ENCODE peak calls at places on chromosomes 11 and 22, in five cellular contexts. R is Caco-2; K is cardiac muscle cell; N is CD4-positive, alpha-beta T cell; J is heart right ventricle. W is an unnamed sample. For H3K9me3, the result is how much of the 10 kb centered on the place peaks cover.

GRCh38 chr11:109752212-109752825 is 330.3 kb downstream of the C11orf87 start:
- DNase-seq in R (no peak), K (peak), N (no peak), J (no peak), W (no peak)

GRCh38 chr11:134036484-134037092 is 32.3 kb upstream of the JAM3 start:
- DNase-seq in R (no peak), K (no peak), N (no peak), J (no peak), W (no peak)

GRCh38 chr11:101011881-101012280 is 117.7 kb downstream of the PGR start:
- DNase-seq in R (no peak), K (no peak), N (no peak), J (no peak), W (no peak)

GRCh38 chr22:25364736-25365241 is 145.3 kb downstream of the CRYBB2 start:
- DNase-seq in R (no peak), K (no peak), N (no peak), J (no peak), W (peak)

GRCh38 chr11:502288-503178 is 4.5 kb downstream of the RNH1 start:
- DNase-seq in R (no peak), K (no peak), N (no peak), J (no peak), W (no peak)

GRCh38 chr22:44848296-44848741 is 95.9 kb downstream of the ARHGAP8 start:
- DNase-seq in R (no peak), K (peak), N (no peak), J (no peak), W (no peak)

GRCh38 chr11:85815186-85815911 is 4.4 kb upstream of the SYTL2 start:
- DNase-seq in R (no peak), K (no peak), N (no peak), J (no peak), W (no peak)

GRCh38 chr11:69311767-69312385 is 17.9 kb downstream of the MYEOV start:
- DNase-seq in R (peak), K (peak), N (peak), J (no peak), W (peak)

GRCh38 chr11:83156150-83156995 is 558 bp upstream of the PCF11 start:
- DNase-seq in R (peak), K (peak), N (peak), J (peak), W (peak)

GRCh38 chr11:134330611-134331564 is 900 bp upstream of the GLB1L2 start:
- DNase-seq in R (no peak), K (no peak), N (no peak), J (no peak), W (peak)

GRCh38 chr22:37570661-37570976 is 9.3 kb downstream of the LGALS2 start:
- DNase-seq in R (no peak), K (no peak), N (no peak), J (no peak), W (no peak)

GRCh38 chr22:22527312-22527711 is 7.2 kb upstream of the ZNF280A start:
- DNase-seq in R (no peak), K (no peak), N (no peak), J (no peak), W (no peak)

GRCh38 chr11:67409261-67409666 is 5.4 kb downstream of the TBC1D10C start:
- DNase-seq in R (no peak), K (no peak), N (peak), J (no peak), W (peak)

GRCh38 chr11:44213148-44213547 is 96.8 kb downstream of the ALX4 start:
- DNase-seq in R (no peak), K (no peak), N (no peak), J (no peak), W (no peak)

GRCh38 chr11:117509543-117509942 is 181.9 kb downstream of the CEP164 start:
- DNase-seq in R (no peak), K (no peak), N (no peak), J (no peak), W (no peak)

GRCh38 chr11:44266056-44266780 is 43.7 kb downstream of the ALX4 start:
- DNase-seq in R (peak), K (no peak), N (no peak), J (no peak), W (no peak)

GRCh38 chr11:130876100-130876499 is 40.2 kb downstream of the SNX19 start:
- DNase-seq in R (no peak), K (no peak), N (no peak), J (no peak), W (no peak)

GRCh38 chr22:42856179-42856864 is 751 bp downstream of the ARFGAP3 start:
- DNase-seq in R (peak), K (peak), N (peak), J (peak), W (peak)

GRCh38 chr22:35620624-35621245 is 3.6 kb upstream of the MB start:
- DNase-seq in R (no peak), K (peak), N (no peak), J (no peak), W (no peak)

GRCh38 chr11:26765323-26765722 is 43.5 kb upstream of the SLC5A12 start:
- DNase-seq in R (no peak), K (peak), N (no peak), J (no peak), W (no peak)

GRCh38 chr11:114439229-114440120 is at the start of gene REXO2:
- DNase-seq in R (peak), K (peak), N (peak), J (peak), W (peak)

GRCh38 chr11:10327254-10327653 is 22.4 kb downstream of the ADM start:
- DNase-seq in R (no peak), K (peak), N (no peak), J (no peak), W (no peak)

GRCh38 chr22:41405588-41405987 is 23.8 kb downstream of the TEF start:
- DNase-seq in R (no peak), K (no peak), N (no peak), J (no peak), W (no peak)

GRCh38 chr22:37014835-37015586 is 4.2 kb downstream of the TST start:
- DNase-seq in R (no peak), K (no peak), N (no peak), J (no peak), W (peak)

GRCh38 chr22:27613099-27614089 is 188.2 kb downstream of the MN1 start:
- DNase-seq in R (no peak), K (no peak), N (no peak), J (no peak), W (no peak)

GRCh38 chr11:24531528-24531927 is 34.7 kb downstream of the LUZP2 start:
- DNase-seq in R (no peak), K (no peak), N (no peak), J (no peak), W (no peak)

GRCh38 chr11:41316726-41317125 is 142.7 kb downstream of the LRRC4C start:
- DNase-seq in R (no peak), K (no peak), N (no peak), J (no peak), W (no peak)

GRCh38 chr22:23893446-23893956 is 682 bp upstream of the MIF start:
- DNase-seq in R (no peak), K (no peak), N (no peak), J (no peak), W (no peak)

GRCh38 chr11:60978546-60979380 is 7.3 kb downstream of the CD6 start:
- DNase-seq in R (peak), K (peak), N (no peak), J (no peak), W (peak)

GRCh38 chr11:94583213-94583884 is 16.2 kb downstream of the PIWIL4 start:
- DNase-seq in R (no peak), K (no peak), N (no peak), J (no peak), W (no peak)

GRCh38 chr11:129946965-129947364 is 51.6 kb upstream of the NFRKB start:
- DNase-seq in R (no peak), K (no peak), N (no peak), J (no peak), W (no peak)

GRCh38 chr11:119673389-119674336 is 55.3 kb downstream of the NECTIN1 start:
- DNase-seq in R (no peak), K (no peak), N (no peak), J (no peak), W (no peak)

GRCh38 chr11:83687787-83688186 is 401.6 kb upstream of the CCDC90B start:
- DNase-seq in R (no peak), K (no peak), N (no peak), J (no peak), W (no peak)

GRCh38 chr11:99376463-99376862 is 355.7 kb downstream of the CNTN5 start:
- DNase-seq in R (no peak), K (no peak), N (no peak), J (no peak), W (no peak)

GRCh38 chr22:24845036-24845918 is 39.3 kb downstream of the SGSM1 start:
- DNase-seq in R (no peak), K (peak), N (no peak), J (no peak), W (no peak)

GRCh38 chr11:131888230-131888826 is 517.9 kb downstream of the NTM start:
- DNase-seq in R (no peak), K (peak), N (no peak), J (no peak), W (no peak)

GRCh38 chr11:132332521-132332920 is 962.1 kb downstream of the NTM start:
- DNase-seq in R (no peak), K (no peak), N (no peak), J (no peak), W (no peak)

GRCh38 chr11:118002541-118003019 is 16.4 kb downstream of the IL10RA start:
- DNase-seq in R (peak), K (peak), N (no peak), J (no peak), W (peak)

GRCh38 chr11:34897171-34897870 is 18.9 kb downstream of the APIP start:
- DNase-seq in R (no peak), K (no peak), N (no peak), J (no peak), W (no peak)

GRCh38 chr11:34899633-34900016 is 16.6 kb downstream of the APIP start:
- DNase-seq in R (no peak), K (peak), N (no peak), J (no peak), W (no peak)

DNA sequence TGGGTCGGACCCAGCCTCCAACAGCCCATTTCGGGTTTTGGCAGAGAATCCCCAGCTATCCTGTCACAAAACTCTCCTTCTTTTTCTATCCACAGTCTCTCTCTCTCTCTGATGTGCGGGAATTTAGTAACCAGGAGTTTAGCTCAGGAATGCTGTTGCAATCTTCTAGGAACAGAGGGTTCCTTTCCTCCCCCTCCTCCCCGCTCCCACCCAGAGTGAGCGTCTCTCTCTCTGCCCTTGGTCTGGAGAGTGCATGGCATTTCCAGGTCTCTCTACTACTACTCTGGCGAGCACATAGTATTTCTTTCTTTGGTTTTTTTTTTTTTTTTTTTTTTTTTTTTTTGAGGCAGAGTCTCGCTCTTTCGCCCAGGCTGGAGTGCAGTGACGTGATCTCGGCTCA is 17.7 kb downstream of the APIP start:
- DNase-seq in R (no peak), K (no peak), N (no peak), J (no peak), W (no peak)
- H3K9me3 ChIP-seq in R (under half), K (under half), N (under half), J (under half), W (under half)

DNA sequence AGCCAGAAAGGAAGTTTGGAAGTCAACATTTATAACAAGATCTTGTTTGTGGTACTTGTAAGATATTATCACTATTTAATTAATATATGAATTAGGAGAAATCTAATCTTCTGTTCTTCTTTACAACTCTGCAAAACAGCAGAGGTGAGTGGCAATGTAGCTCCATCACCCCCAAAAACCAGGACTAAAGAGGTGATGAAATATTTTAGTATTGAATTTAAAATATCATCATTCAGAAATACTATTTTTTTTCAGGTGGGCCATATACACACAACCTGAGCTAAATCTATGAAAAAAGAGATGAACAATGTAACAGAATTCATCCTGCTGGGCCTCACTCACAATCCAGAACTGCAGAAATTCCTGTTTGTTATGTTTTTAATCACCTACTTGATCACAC is at the start of gene OR4C45:
- DNase-seq in R (no peak), K (no peak), N (no peak), J (no peak), W (no peak)
- H3K9me3 ChIP-seq in R (under half), K (under half), N (under half), J (under half), W (under half)

GRCh38 chr11:102435688-102436087 is 16.9 kb downstream of the TMEM123 start:
- DNase-seq in R (no peak), K (no peak), N (no peak), J (no peak), W (no peak)
- H3K9me3 ChIP-seq in R (under half), K (under half), N (under half), J (under half), W (under half)

DNA sequence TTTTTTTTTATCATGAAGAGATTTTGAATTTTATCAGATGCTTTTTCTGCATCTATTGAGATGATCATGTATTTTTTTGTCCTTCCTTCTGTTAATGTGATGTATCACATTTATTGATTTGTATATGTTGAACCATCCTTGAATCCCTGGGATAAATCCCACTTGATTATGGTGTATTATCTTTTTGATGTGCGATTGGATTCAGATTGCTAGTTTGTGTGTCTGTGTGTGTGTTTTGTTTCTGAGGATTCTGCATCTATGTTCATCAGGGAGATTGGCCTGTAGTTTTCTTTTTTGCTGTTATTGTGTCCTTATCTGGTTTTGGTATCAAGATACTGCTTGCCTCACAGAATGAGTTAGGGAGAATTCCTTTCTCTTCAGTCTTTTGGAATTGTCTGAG is 52.6 kb downstream of the KCNQ1OT1 start:
- DNase-seq in R (no peak), K (no peak), N (no peak), J (no peak), W (no peak)
- H3K9me3 ChIP-seq in R (half or more), K (under half), N (half or more), J (under half), W (under half)

DNA sequence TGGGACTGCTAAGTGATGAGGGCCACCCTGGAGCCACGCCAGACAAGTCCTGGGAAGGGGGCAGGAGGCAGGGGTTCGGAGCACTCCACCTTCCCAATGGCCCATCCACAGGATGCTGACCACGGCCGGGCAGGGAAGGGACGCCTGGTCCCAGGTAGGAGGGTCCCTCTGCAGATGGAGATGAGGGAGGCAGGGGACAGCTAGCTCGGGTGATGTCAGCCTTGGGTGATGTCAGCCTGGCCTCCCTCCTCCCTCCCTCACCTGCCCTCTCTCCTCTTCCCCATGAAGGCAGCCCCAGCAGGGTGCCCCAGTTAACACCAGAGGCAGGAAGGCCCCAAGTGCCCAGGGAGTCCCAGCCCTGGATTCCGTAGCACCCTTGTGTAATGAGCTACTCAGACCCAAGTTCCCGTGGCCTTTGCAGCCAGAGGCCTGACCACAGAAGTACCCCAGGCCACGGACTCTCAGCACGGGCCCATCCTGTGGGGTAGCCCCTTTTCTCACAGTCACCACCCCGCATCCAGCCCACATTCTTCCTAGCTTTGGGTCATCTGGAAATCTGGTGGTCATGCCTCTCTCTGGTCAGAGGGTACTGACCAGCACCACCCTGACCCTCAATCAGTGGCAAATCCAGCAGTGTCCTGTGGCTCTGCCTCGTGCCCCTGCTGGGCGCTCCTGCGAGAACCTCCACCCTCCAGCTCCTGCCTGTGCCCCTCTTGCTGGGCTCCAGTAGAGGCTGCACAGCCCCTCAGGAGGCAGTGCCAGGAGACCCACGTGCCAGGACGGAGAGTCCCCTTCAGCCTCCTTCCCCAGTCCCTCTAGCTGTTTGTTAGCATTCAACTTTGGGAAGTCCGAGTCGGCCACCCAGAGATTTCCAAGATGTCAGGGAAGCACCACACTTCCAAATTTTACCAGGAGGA is 47.4 kb downstream of the SHANK2 start:
- DNase-seq in R (no peak), K (no peak), N (no peak), J (no peak), W (no peak)
- H3K9me3 ChIP-seq in R (under half), K (under half), N (under half), J (under half), W (under half)

DNA sequence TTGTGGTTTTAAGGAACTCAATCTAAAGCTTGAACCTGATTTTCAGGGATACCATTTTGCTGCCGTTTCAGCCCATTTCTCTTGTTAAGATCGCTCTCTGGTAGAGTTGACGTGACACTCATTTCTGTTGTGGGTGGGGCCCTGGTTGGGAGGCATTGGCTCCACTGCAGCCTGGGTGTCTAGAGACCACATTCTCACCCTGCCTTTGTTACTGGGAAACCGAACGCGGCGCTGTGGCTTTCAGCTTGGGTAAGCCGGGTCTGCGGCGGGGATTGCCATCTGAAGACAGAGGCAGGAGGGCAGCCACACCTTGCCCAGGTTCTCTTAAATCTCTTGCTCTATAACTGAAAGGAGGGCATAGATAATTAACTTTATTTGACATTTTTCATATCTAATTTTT is 3.2 kb downstream of the EHF start:
- DNase-seq in R (no peak), K (no peak), N (no peak), J (no peak), W (peak)
- H3K9me3 ChIP-seq in R (under half), K (under half), N (under half), J (under half), W (under half)

DNA sequence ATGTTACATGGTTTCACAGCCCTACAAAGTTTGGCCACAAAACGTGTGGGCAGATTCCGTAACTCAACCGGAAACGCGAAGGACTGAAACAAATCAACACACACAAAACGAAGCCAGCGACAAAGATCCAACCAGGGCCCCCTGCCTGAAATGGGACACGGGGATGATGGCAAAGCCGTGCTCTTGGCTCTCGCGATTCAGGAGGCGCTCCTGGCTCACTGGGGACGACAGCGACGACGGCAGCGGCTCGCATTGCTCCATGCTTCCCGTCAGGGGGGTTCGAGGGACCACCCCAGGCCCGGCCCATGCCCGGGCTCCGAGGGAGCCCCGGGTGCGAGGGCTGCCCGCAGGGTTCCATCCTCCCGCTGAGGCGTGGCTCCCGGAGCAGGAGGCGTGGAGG is 4786.8 kb upstream of the OR11H1 start:
- DNase-seq in R (no peak), K (no peak), N (no peak), J (no peak), W (no peak)
- H3K9me3 ChIP-seq in R (under half), K (under half), N (under half), J (under half), W (under half)

GRCh38 chr11:56045538-56045937 is 18.1 kb downstream of the OR5AS1 start:
- DNase-seq in R (no peak), K (no peak), N (no peak), J (no peak), W (no peak)
- H3K9me3 ChIP-seq in R (under half), K (under half), N (under half), J (under half), W (under half)

GRCh38 chr22:17373839-17374238 is 4.6 kb downstream of the CECR2 start:
- DNase-seq in R (no peak), K (no peak), N (no peak), J (no peak), W (no peak)
- H3K9me3 ChIP-seq in R (under half), K (under half), N (under half), J (under half), W (under half)

W was measured in small intestine.